ENCODE peak calls at places on chromosome 1, in ten cellular contexts. O is transverse colon, P is NB4, F is stomach, Q is upper lobe of left lung, Z is breast epithelium, W is ovary, I is IMR-90, D is uterus, H is lower leg skin. L is an unnamed sample.

GRCh38 chr1:15186846-15187151 is 33.3 kb downstream of the TMEM51 start:
- DNase-seq in O (no peak), P (no peak), F (no peak), Q (no peak), Z (no peak), W (no peak), I (no peak), D (no peak), H (no peak), L (no peak)

GRCh38 chr1:100353073-100353801 is 931 bp downstream of the CDC14A start:
- DNase-seq in O (peak; percentile 55), P (peak; percentile 66), F (peak; percentile 35), Q (peak; percentile 39), Z (no peak), W (no peak), I (no peak), D (no peak), H (peak; percentile 18), L (peak; percentile 89)

GRCh38 chr1:203626910-203627246 is 246 bp downstream of the ATP2B4 start:
- DNase-seq in O (no peak), P (no peak), F (no peak), Q (peak; percentile 78), Z (no peak), W (no peak), I (no peak), D (no peak), H (no peak), L (peak; percentile 85)

GRCh38 chr1:158179301-158180041 is 1.2 kb upstream of the CD1D start:
- DNase-seq in O (peak; percentile 32), P (peak; percentile 40), F (no peak), Q (no peak), Z (no peak), W (no peak), I (no peak), D (no peak), H (no peak), L (no peak)

GRCh38 chr1:209190591-209191241 is 392.8 kb upstream of the CAMK1G start:
- DNase-seq in O (peak; percentile 47), P (peak; percentile 60), F (peak; percentile 59), Q (peak; percentile 53), Z (no peak), W (no peak), I (no peak), D (no peak), H (no peak), L (no peak)

GRCh38 chr1:75655931-75656330 is 45.0 kb upstream of the SLC44A5 start:
- DNase-seq in O (no peak), P (no peak), F (no peak), Q (no peak), Z (no peak), W (no peak), I (no peak), D (no peak), H (no peak), L (no peak)

GRCh38 chr1:33347650-33347992 is 26.7 kb upstream of the A3GALT2 start:
- DNase-seq in O (peak; percentile 47), P (no peak), F (no peak), Q (no peak), Z (no peak), W (no peak), I (peak; percentile 27), D (peak; percentile 58), H (peak; percentile 64), L (no peak)

GRCh38 chr1:200438911-200439310 is 29.1 kb upstream of the ZNF281 start:
- DNase-seq in O (no peak), P (no peak), F (no peak), Q (no peak), Z (no peak), W (no peak), I (peak; percentile 84), D (no peak), H (no peak), L (no peak)

GRCh38 chr1:65063025-65063424 is 85.0 kb upstream of the AK4 start:
- DNase-seq in O (no peak), P (no peak), F (no peak), Q (no peak), Z (no peak), W (no peak), I (no peak), D (no peak), H (no peak), L (no peak)

GRCh38 chr1:27634982-27635362 is at the start of gene FGR:
- DNase-seq in O (no peak), P (peak; percentile 58), F (peak; percentile 44), Q (peak; percentile 67), Z (no peak), W (no peak), I (no peak), D (no peak), H (no peak), L (peak; percentile 94)

GRCh38 chr1:237411621-237412020 is 369.6 kb downstream of the RYR2 start:
- DNase-seq in O (no peak), P (peak; percentile 14), F (no peak), Q (no peak), Z (no peak), W (no peak), I (no peak), D (no peak), H (no peak), L (no peak)

GRCh38 chr1:25562101-25562927 is 18.9 kb downstream of the LDLRAP1 start:
- DNase-seq in O (peak; percentile 89), P (peak; percentile 69), F (peak; percentile 62), Q (peak; percentile 59), Z (no peak), W (no peak), I (no peak), D (no peak), H (no peak), L (peak; percentile 92)

GRCh38 chr1:25565188-25565591 is 21.8 kb downstream of the LDLRAP1 start:
- DNase-seq in O (no peak), P (no peak), F (no peak), Q (no peak), Z (no peak), W (no peak), I (peak; percentile 47), D (no peak), H (no peak), L (no peak)

GRCh38 chr1:25564777-25565176 is 21.4 kb downstream of the LDLRAP1 start:
- DNase-seq in O (no peak), P (no peak), F (no peak), Q (no peak), Z (no peak), W (no peak), I (no peak), D (no peak), H (no peak), L (peak; percentile 69)

GRCh38 chr1:25562928-25563283 is 19.5 kb downstream of the LDLRAP1 start:
- DNase-seq in O (no peak), P (no peak), F (no peak), Q (no peak), Z (no peak), W (no peak), I (no peak), D (no peak), H (no peak), L (peak; percentile 78)

GRCh38 chr1:25563330-25564215 is 20.2 kb downstream of the LDLRAP1 start:
- DNase-seq in O (no peak), P (no peak), F (no peak), Q (no peak), Z (no peak), W (no peak), I (no peak), D (no peak), H (no peak), L (peak; percentile 84)
- H3K4me3 ChIP-seq in O (no peak overlapping the region), P (no peak overlapping the region), F (no peak overlapping the region), Q (no peak overlapping the region), Z (no peak overlapping the region), W (no peak overlapping the region), I (no peak overlapping the region), D (no peak overlapping the region), H (no peak overlapping the region), L (peak overlapping the region; percentile 38)

GRCh38 chr1:58699011-58699762 is 675 bp downstream of the MYSM1 start:
- DNase-seq in O (peak; percentile 10), P (peak; percentile 38), F (no peak), Q (no peak), Z (no peak), W (no peak), I (no peak), D (no peak), H (no peak), L (no peak)
- TF ChIP-seq POLR2A in O (no peak), P (no peak), F (no peak), Q (no peak), Z (no peak), W (no peak), I (no peak), D (no peak), H (no peak), L (no peak)

DNA sequence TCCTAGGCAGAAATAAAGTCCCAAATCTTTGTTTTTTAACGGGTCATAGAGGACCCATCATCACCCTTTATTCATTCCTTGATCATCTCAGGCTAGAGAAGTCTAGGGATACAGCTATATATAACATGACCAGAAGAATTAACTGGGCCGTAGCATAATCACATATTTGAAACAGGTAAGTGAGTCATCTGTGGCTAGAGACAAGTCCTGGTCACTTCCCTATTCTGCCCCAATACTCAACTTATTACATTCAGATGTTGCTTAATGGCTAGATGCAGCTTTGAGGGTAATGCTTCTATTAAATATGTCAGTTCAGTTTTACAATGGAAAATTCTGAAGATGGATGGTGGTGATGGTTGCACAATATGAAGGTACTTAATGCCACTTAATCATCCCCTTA is 47.0 kb downstream of the EXO1 start:
- DNase-seq in O (no peak), P (peak; percentile 55), F (no peak), Q (no peak), Z (no peak), W (no peak), I (no peak), D (no peak), H (no peak), L (no peak)
- H3K4me3 ChIP-seq in O (no peak overlapping the region), P (no peak overlapping the region), F (no peak overlapping the region), Q (no peak overlapping the region), Z (no peak overlapping the region), W (no peak overlapping the region), I (no peak overlapping the region), D (no peak overlapping the region), H (no peak overlapping the region), L (no peak overlapping the region)

GRCh38 chr1:160541622-160542302 is 18.7 kb upstream of the SLAMF6 start:
- DNase-seq in O (no peak), P (no peak), F (no peak), Q (no peak), Z (no peak), W (no peak), I (no peak), D (no peak), H (no peak), L (no peak)

GRCh38 chr1:160537714-160538665 is 14.9 kb upstream of the SLAMF6 start:
- DNase-seq in O (no peak), P (no peak), F (no peak), Q (no peak), Z (no peak), W (no peak), I (no peak), D (no peak), H (no peak), L (no peak)

GRCh38 chr1:160538985-160539651 is 16.1 kb upstream of the SLAMF6 start:
- DNase-seq in O (peak; percentile 59), P (no peak), F (peak; percentile 38), Q (no peak), Z (no peak), W (no peak), I (no peak), D (no peak), H (no peak), L (no peak)

GRCh38 chr1:160540859-160541233 is 17.8 kb upstream of the SLAMF6 start:
- DNase-seq in O (no peak), P (no peak), F (no peak), Q (no peak), Z (no peak), W (no peak), I (no peak), D (no peak), H (no peak), L (no peak)

GRCh38 chr1:160539896-160540858 is 17.1 kb upstream of the SLAMF6 start:
- DNase-seq in O (peak; percentile 64), P (peak; percentile 99), F (peak; percentile 63), Q (peak; percentile 45), Z (no peak), W (no peak), I (no peak), D (no peak), H (peak; percentile 18), L (peak; percentile 80)
- TF ChIP-seq POLR2A in O (no peak), P (peak; percentile 18), F (no peak), Q (no peak), Z (no peak), W (no peak), I (no peak), D (no peak), H (no peak), L (no peak)